ENCODE peak calls at places on chromosomes 4 and X, in eight cellular contexts. G, E, B, N, T, K, A and D are unnamed samples.

GRCh38 chr4:26320159-26320452 is 708 bp upstream of the RBPJ start:
- DNase-seq in T (peak; percentile 54), G (no peak), N (no peak), A (no peak), K (no peak), E (no peak), B (no peak), D (peak; percentile 33)

GRCh38 chrX:10280061-10280460 is 123.3 kb downstream of the CLCN4 start:
- DNase-seq in N (no peak), T (no peak), E (no peak), G (no peak), K (no peak), A (no peak), B (no peak), D (no peak)

GRCh38 chrX:40928076-40928475 is 157.2 kb upstream of the USP9X start:
- DNase-seq in K (no peak), B (no peak), G (no peak), N (no peak), E (no peak), T (no peak), A (no peak), D (no peak)

GRCh38 chrX:109632906-109633504 is 8.0 kb upstream of the KCNE5 start:
- DNase-seq in N (no peak), T (peak; percentile 42), G (peak; percentile 30), A (peak; percentile 16), K (peak; percentile 13), B (no peak), E (no peak), D (peak; percentile 45)

GRCh38 chr4:185204238-185204910 is 574 bp upstream of the CFAP97 start:
- DNase-seq in A (peak; percentile 58), K (no peak), N (no peak), E (no peak), B (no peak), T (peak; percentile 31), G (no peak), D (peak; percentile 43)

GRCh38 chr4:167903291-167903721 is 189.0 kb upstream of the ANXA10 start:
- DNase-seq in G (no peak), K (no peak), T (peak; percentile 86), B (no peak), E (no peak), A (no peak), N (no peak), D (peak; percentile 79)

GRCh38 chrX:82320554-82320953 is 1118.7 kb downstream of the SH3BGRL start:
- DNase-seq in A (no peak), G (peak; percentile 7), E (no peak), T (no peak), K (no peak), N (no peak), B (no peak), D (no peak)

GRCh38 chrX:34612036-34612435 is 45.0 kb downstream of the TMEM47 start:
- DNase-seq in G (no peak), E (no peak), K (no peak), N (no peak), T (peak; percentile 11), A (no peak), B (no peak), D (no peak)

GRCh38 chr4:137531121-137531520 is 1.2 kb downstream of the PCDH18 start:
- DNase-seq in G (peak; percentile 57), E (no peak), A (no peak), K (no peak), T (peak; percentile 80), N (no peak), B (no peak), D (peak; percentile 78)

GRCh38 chr4:52658671-52659015 is 458 bp downstream of the USP46 start:
- DNase-seq in K (peak; percentile 17), A (no peak), B (no peak), T (no peak), G (no peak), N (no peak), E (no peak), D (no peak)

GRCh38 chr4:52374847-52375246 is 284.3 kb downstream of the USP46 start:
- DNase-seq in K (no peak), A (no peak), T (no peak), E (no peak), G (no peak), B (no peak), N (no peak), D (no peak)

GRCh38 chrX:154908821-154909220 is 22.7 kb downstream of the F8A1 start:
- DNase-seq in A (no peak), E (no peak), N (no peak), B (no peak), G (no peak), T (no peak), K (no peak), D (no peak)

GRCh38 chr4:25107827-25108516 is 52.3 kb downstream of the SEPSECS start:
- DNase-seq in E (no peak), K (no peak), B (no peak), G (no peak), T (no peak), N (no peak), A (no peak), D (no peak)

GRCh38 chr4:122700178-122700725 is 32.3 kb upstream of the BBS12 start:
- DNase-seq in N (no peak), G (peak; percentile 78), B (no peak), A (no peak), K (peak; percentile 71), E (no peak), T (peak; percentile 72), D (peak; percentile 67)

GRCh38 chr4:1851160-1851559 is 4.8 kb downstream of the LETM1 start:
- DNase-seq in K (peak; percentile 59), N (no peak), A (no peak), E (no peak), B (peak; percentile 56), T (no peak), G (no peak), D (no peak)

GRCh38 chr4:5511791-5512190 is 196.6 kb downstream of the EVC2 start:
- DNase-seq in N (no peak), E (no peak), G (no peak), T (peak; percentile 71), A (no peak), K (no peak), B (no peak), D (peak; percentile 76)

DNA sequence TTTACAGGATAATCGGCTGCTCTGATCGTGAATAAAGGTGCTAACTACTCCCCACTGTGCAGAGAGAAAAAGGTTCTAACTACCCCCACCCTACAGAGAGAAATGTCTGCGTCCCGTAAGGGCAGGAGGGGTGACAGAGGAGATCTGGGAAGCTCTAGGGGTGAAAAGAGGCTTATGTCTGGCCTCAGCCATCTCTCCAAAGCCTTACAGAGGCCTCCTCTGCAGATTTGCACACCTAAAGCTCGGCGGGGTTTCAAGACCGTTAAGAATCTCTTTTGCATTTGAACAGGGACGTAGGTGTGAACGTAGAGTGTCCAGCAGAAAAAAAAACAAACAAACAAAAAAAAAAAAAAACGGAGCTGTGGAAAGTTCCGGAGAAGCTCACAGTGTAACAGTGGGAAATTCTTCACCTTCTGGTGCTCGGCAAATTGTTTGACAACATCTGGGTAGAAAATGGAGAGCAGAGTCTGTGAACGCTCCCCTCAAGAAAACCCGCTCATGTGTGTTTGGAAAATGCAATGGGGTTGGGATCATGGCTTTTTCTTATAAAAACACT is 161.0 kb downstream of the SHOX start:
- DNase-seq in T (no peak), G (no peak), A (no peak), E (no peak), B (no peak), N (no peak), K (no peak), D (no peak)
- H3K4me3 ChIP-seq in T (no peak overlapping the region), G (no peak overlapping the region), A (no peak overlapping the region), E (no peak overlapping the region), B (no peak overlapping the region), N (no peak overlapping the region), K (no peak overlapping the region), D (no peak overlapping the region)

DNA sequence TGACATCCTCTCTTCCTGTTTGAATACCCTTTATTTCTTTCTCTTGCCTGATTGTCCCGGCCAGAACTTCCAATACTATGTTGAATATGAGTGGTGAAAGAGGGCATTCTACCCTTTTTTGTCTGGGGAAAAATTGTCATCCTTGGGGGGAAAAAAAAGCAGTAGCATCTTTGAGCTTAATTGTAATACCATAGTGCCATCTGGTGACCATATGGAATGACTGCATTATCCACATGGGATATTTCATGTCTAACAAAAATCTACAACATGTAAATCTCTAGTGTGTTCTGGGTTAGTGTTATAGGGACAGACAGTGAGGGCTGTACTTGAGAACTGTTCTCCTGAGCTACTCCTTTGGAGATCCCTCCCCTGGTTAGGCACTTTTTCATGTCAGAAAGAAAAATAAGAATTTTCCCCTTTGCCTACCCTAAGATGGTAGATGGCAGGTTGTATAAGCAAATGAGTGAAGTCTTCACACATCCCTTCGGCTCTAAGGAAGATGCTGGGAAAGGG is 26.0 kb downstream of the CAPN6 start:
- DNase-seq in T (peak; percentile 9), N (no peak), E (no peak), A (no peak), B (no peak), G (peak; percentile 41), K (no peak), D (peak; percentile 26)
- TF ChIP-seq CTCF in T (peak; percentile 29), N (no peak), E (peak; percentile 40), A (peak; percentile 51), B (peak; percentile 41), G (peak; percentile 84), K (peak; percentile 17), D (peak; percentile 54)

DNA sequence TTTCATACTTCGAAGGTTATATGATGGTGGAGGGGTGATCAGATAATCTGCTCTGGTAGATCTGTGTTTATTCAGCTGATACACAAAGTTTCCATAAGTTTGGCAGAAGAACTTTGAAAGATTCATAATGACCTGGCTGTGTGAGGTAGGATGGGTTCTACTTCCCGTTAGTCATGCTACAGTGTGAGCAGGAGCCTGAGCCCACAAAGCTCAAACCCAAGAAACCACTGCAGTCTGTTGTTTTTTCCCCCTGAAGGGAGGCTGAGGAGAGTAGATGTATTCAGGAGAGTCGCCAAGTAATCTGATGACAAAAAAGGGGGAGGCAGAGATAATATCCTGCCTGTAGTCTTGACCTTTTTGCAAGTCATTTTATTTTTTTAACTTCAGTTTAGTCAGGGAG is 52.8 kb upstream of the PPP3CA start:
- DNase-seq in N (no peak), K (no peak), B (no peak), A (no peak), E (no peak), T (peak; percentile 80), G (no peak), D (peak; percentile 69)
- H3K4me3 ChIP-seq in N (no peak overlapping the region), K (no peak overlapping the region), B (no peak overlapping the region), A (no peak overlapping the region), E (no peak overlapping the region), T (no peak overlapping the region), G (no peak overlapping the region), D (no peak overlapping the region)

DNA sequence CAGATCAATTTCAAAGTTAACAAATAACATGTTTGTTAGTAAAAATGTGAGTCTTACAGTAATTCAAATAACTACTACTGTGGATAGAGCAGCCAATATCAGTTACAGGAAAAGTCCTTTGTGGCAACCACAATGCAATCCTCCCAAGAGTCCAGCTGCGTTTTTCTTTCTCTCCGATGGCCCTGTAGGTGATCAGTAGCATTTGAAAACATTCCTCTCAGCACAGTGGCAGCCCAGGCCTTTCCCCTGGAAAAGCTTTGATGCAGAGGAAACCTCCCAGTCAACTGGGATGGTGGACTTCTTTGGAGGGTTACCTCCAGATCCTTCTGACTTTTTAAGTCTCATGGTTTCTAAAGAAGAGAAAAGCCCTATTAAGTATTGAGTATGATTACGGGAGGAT is 18.0 kb upstream of the PDZD4 start:
- DNase-seq in A (no peak), T (no peak), G (no peak), K (no peak), B (no peak), E (no peak), N (no peak), D (no peak)
- TF ChIP-seq CTCF in A (no peak), T (no peak), G (no peak), K (no peak), B (no peak), E (no peak), N (no peak), D (no peak)

GRCh38 chr4:140019619-140020367 is 134.2 kb downstream of the MAML3 start:
- DNase-seq in T (no peak), B (no peak), K (no peak), A (no peak), N (no peak), E (no peak), G (peak; percentile 58), D (no peak)
- H3K4me3 ChIP-seq in T (no peak overlapping the region), B (no peak overlapping the region), K (no peak overlapping the region), A (no peak overlapping the region), N (no peak overlapping the region), E (no peak overlapping the region), G (no peak overlapping the region), D (no peak overlapping the region)